ENCODE peak calls at places on chromosomes 6 and 20, in five cellular contexts. One of them, this sample, is unnamed. For H3K4me1, the result is how much of the 10 kb centered on the place peaks cover.

GRCh38 chr20:36128463-36129176 is 25.9 kb upstream of the EPB41L1 start:
- DNase-seq in CD8-positive, alpha-beta T cell: no peak
- DNase-seq in HepG2: no peak
- DNase-seq in neuronal stem cell: no peak
- DNase-seq in tibial artery: no peak
- DNase-seq in this sample: no peak

GRCh38 chr6:71544028-71544427 is 255.4 kb downstream of the OGFRL1 start:
- DNase-seq in tibial artery: no peak
- DNase-seq in neuronal stem cell: no peak
- DNase-seq in HepG2: no peak
- DNase-seq in CD8-positive, alpha-beta T cell: no peak
- DNase-seq in this sample: no peak

GRCh38 chr6:42618686-42619085 is 54.9 kb downstream of the UBR2 start:
- DNase-seq in HepG2: no peak
- DNase-seq in tibial artery: no peak
- DNase-seq in neuronal stem cell: no peak
- DNase-seq in CD8-positive, alpha-beta T cell: no peak
- DNase-seq in this sample: no peak

GRCh38 chr20:46240881-46241280 is 67.4 kb downstream of the CDH22 start:
- DNase-seq in neuronal stem cell: no peak
- DNase-seq in CD8-positive, alpha-beta T cell: no peak
- DNase-seq in HepG2: no peak
- DNase-seq in tibial artery: no peak
- DNase-seq in this sample: no peak

GRCh38 chr20:56859751-56860366 is 230.8 kb downstream of the TFAP2C start:
- DNase-seq in neuronal stem cell: no peak
- DNase-seq in tibial artery: no peak
- DNase-seq in CD8-positive, alpha-beta T cell: no peak
- DNase-seq in HepG2: no peak
- DNase-seq in this sample: no peak

GRCh38 chr20:35146299-35146921 is 726 bp downstream of the EDEM2 start:
- DNase-seq in neuronal stem cell: no peak
- DNase-seq in CD8-positive, alpha-beta T cell: no peak
- DNase-seq in tibial artery: no peak
- DNase-seq in HepG2: peak
- DNase-seq in this sample: no peak

GRCh38 chr20:48215536-48215935 is 430.3 kb upstream of the SULF2 start:
- DNase-seq in HepG2: no peak
- DNase-seq in CD8-positive, alpha-beta T cell: no peak
- DNase-seq in tibial artery: no peak
- DNase-seq in neuronal stem cell: no peak
- DNase-seq in this sample: no peak

GRCh38 chr6:83193747-83194582 is 808 bp downstream of the RWDD2A start:
- DNase-seq in tibial artery: peak
- DNase-seq in CD8-positive, alpha-beta T cell: peak
- DNase-seq in neuronal stem cell: peak
- DNase-seq in HepG2: peak
- DNase-seq in this sample: peak

GRCh38 chr6:4069199-4069598 is 9.7 kb downstream of the FAM217A start:
- DNase-seq in CD8-positive, alpha-beta T cell: no peak
- DNase-seq in HepG2: no peak
- DNase-seq in tibial artery: no peak
- DNase-seq in neuronal stem cell: no peak
- DNase-seq in this sample: no peak

GRCh38 chr6:35554811-35555210 is 42.1 kb upstream of the TULP1 start:
- DNase-seq in tibial artery: no peak
- DNase-seq in CD8-positive, alpha-beta T cell: no peak
- DNase-seq in neuronal stem cell: no peak
- DNase-seq in HepG2: no peak
- DNase-seq in this sample: no peak

GRCh38 chr6:83199173-83199864 is 6.2 kb downstream of the RWDD2A start:
- DNase-seq in HepG2: no peak
- DNase-seq in CD8-positive, alpha-beta T cell: no peak
- DNase-seq in neuronal stem cell: no peak
- DNase-seq in tibial artery: no peak
- DNase-seq in this sample: no peak

GRCh38 chr20:52747736-52748135 is 224.4 kb upstream of the TSHZ2 start:
- DNase-seq in neuronal stem cell: peak
- DNase-seq in tibial artery: no peak
- DNase-seq in HepG2: peak
- DNase-seq in CD8-positive, alpha-beta T cell: no peak
- DNase-seq in this sample: no peak

GRCh38 chr6:129523814-129524213 is 186.2 kb downstream of the ARHGAP18 start:
- DNase-seq in HepG2: no peak
- DNase-seq in CD8-positive, alpha-beta T cell: no peak
- DNase-seq in tibial artery: no peak
- DNase-seq in neuronal stem cell: no peak
- DNase-seq in this sample: no peak

GRCh38 chr6:160427312-160428068 is 79.3 kb downstream of the SLC22A3 start:
- DNase-seq in HepG2: no peak
- DNase-seq in tibial artery: no peak
- DNase-seq in CD8-positive, alpha-beta T cell: no peak
- DNase-seq in neuronal stem cell: no peak
- DNase-seq in this sample: no peak

GRCh38 chr6:155253337-155253736 is 10.5 kb upstream of the CLDN20 start:
- DNase-seq in tibial artery: no peak
- DNase-seq in CD8-positive, alpha-beta T cell: no peak
- DNase-seq in HepG2: peak
- DNase-seq in neuronal stem cell: no peak
- DNase-seq in this sample: no peak

GRCh38 chr6:134774244-134774643 is 175.7 kb downstream of the ALDH8A1 start:
- DNase-seq in HepG2: no peak
- DNase-seq in tibial artery: no peak
- DNase-seq in CD8-positive, alpha-beta T cell: no peak
- DNase-seq in neuronal stem cell: no peak
- DNase-seq in this sample: no peak

GRCh38 chr6:163717106-163717764 is 302.7 kb downstream of the QKI start:
- DNase-seq in HepG2: no peak
- DNase-seq in neuronal stem cell: no peak
- DNase-seq in CD8-positive, alpha-beta T cell: no peak
- DNase-seq in tibial artery: no peak
- DNase-seq in this sample: no peak

GRCh38 chr6:110341671-110342304 is 16.4 kb downstream of the METTL24 start:
- DNase-seq in tibial artery: no peak
- DNase-seq in HepG2: peak
- DNase-seq in neuronal stem cell: no peak
- DNase-seq in CD8-positive, alpha-beta T cell: no peak
- DNase-seq in this sample: no peak

GRCh38 chr6:27139753-27140522 is 107.6 kb upstream of the PRSS16 start:
- DNase-seq in tibial artery: no peak
- DNase-seq in HepG2: no peak
- DNase-seq in neuronal stem cell: no peak
- DNase-seq in CD8-positive, alpha-beta T cell: no peak
- DNase-seq in this sample: no peak

GRCh38 chr6:13400772-13401171 is 72.4 kb upstream of the TBC1D7 start:
- DNase-seq in HepG2: no peak
- DNase-seq in neuronal stem cell: no peak
- DNase-seq in CD8-positive, alpha-beta T cell: no peak
- DNase-seq in tibial artery: no peak
- DNase-seq in this sample: peak

GRCh38 chr6:152651986-152652385 is 14.8 kb upstream of the SYNE1 start:
- DNase-seq in CD8-positive, alpha-beta T cell: no peak
- DNase-seq in tibial artery: no peak
- DNase-seq in HepG2: no peak
- DNase-seq in neuronal stem cell: no peak
- DNase-seq in this sample: no peak

GRCh38 chr6:137573739-137574138 is 79.5 kb upstream of the OLIG3 start:
- DNase-seq in CD8-positive, alpha-beta T cell: no peak
- DNase-seq in neuronal stem cell: no peak
- DNase-seq in HepG2: no peak
- DNase-seq in tibial artery: no peak
- DNase-seq in this sample: no peak

GRCh38 chr20:22374678-22375590 is 209.4 kb downstream of the FOXA2 start:
- DNase-seq in tibial artery: no peak
- DNase-seq in CD8-positive, alpha-beta T cell: no peak
- DNase-seq in HepG2: no peak
- DNase-seq in neuronal stem cell: no peak
- DNase-seq in this sample: no peak

GRCh38 chr6:157823523-157824370 is 701 bp downstream of the SNX9 start:
- DNase-seq in tibial artery: peak
- DNase-seq in HepG2: peak
- DNase-seq in CD8-positive, alpha-beta T cell: peak
- DNase-seq in neuronal stem cell: no peak
- DNase-seq in this sample: peak

GRCh38 chr6:41132254-41132653 is 21.9 kb downstream of the TREML1 start:
- DNase-seq in neuronal stem cell: no peak
- DNase-seq in tibial artery: no peak
- DNase-seq in CD8-positive, alpha-beta T cell: no peak
- DNase-seq in HepG2: no peak
- DNase-seq in this sample: no peak

GRCh38 chr20:19566226-19566960 is 191.7 kb upstream of the RIN2 start:
- DNase-seq in HepG2: no peak
- DNase-seq in CD8-positive, alpha-beta T cell: no peak
- DNase-seq in neuronal stem cell: no peak
- DNase-seq in tibial artery: no peak
- DNase-seq in this sample: no peak

GRCh38 chr20:15902493-15902892 is 670.8 kb downstream of the KIF16B start:
- DNase-seq in neuronal stem cell: no peak
- DNase-seq in tibial artery: no peak
- DNase-seq in HepG2: no peak
- DNase-seq in CD8-positive, alpha-beta T cell: no peak
- DNase-seq in this sample: no peak

GRCh38 chr6:156899071-156899470 is 121.9 kb downstream of the ARID1B start:
- DNase-seq in neuronal stem cell: no peak
- DNase-seq in HepG2: peak
- DNase-seq in CD8-positive, alpha-beta T cell: no peak
- DNase-seq in tibial artery: no peak
- DNase-seq in this sample: no peak

GRCh38 chr6:89818977-89819335 is 638 bp downstream of the MDN1 start:
- DNase-seq in neuronal stem cell: peak
- DNase-seq in tibial artery: no peak
- DNase-seq in CD8-positive, alpha-beta T cell: peak
- DNase-seq in HepG2: peak
- DNase-seq in this sample: no peak
- H3K4me1 ChIP-seq in neuronal stem cell: under half
- H3K4me1 ChIP-seq in tibial artery: under half
- H3K4me1 ChIP-seq in CD8-positive, alpha-beta T cell: under half
- H3K4me1 ChIP-seq in HepG2: under half
- H3K4me1 ChIP-seq in this sample: under half

GRCh38 chr6:128518531-128519131 is 1.8 kb downstream of the PTPRK start:
- DNase-seq in HepG2: no peak
- DNase-seq in tibial artery: no peak
- DNase-seq in CD8-positive, alpha-beta T cell: no peak
- DNase-seq in neuronal stem cell: no peak
- DNase-seq in this sample: peak
- H3K4me3 ChIP-seq in HepG2: peak
- H3K4me3 ChIP-seq in tibial artery: peak
- H3K4me3 ChIP-seq in CD8-positive, alpha-beta T cell: peak
- H3K4me3 ChIP-seq in neuronal stem cell: peak
- H3K4me3 ChIP-seq in this sample: no peak

DNA sequence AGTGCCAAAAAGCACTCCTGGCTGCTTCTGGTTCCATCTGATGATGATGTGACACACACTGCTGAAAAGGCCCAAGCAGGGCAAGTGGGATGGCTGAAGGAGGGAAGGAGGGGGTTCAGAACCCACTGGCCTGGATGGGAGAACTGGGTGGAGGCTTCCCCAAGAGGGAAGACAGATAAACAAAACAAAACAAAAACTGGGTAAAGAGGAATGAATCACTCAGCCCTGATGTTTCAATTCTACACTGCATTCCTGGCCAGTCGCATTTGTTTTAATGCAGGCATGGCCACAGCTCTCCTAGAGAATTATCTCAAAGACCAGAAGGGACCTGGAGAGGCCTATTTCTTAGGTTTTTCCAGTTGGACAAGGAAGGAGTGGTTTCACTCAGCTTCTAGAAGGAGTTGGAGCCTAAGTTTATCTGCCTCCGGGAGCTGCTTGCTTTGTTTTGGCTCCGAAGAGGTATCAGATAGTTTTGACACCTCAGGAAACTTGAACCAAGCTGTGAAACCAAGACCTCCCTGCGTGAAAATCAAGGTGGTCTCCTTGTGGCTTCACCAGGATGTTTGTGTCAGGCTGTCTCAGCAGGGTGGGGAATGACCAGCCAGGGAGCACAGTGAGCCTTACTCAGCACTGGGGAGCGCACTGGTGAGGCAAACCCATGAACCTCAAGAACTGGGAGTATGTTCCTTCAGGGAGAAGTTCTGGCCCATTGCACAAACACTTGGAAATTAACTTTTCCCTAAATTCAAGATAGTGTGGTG is 16.1 kb downstream of the TTPAL start:
- DNase-seq in CD8-positive, alpha-beta T cell: no peak
- DNase-seq in neuronal stem cell: no peak
- DNase-seq in tibial artery: peak
- DNase-seq in HepG2: no peak
- DNase-seq in this sample: no peak
- H3K4me1 ChIP-seq in CD8-positive, alpha-beta T cell: under half
- H3K4me1 ChIP-seq in neuronal stem cell: under half
- H3K4me1 ChIP-seq in tibial artery: under half
- H3K4me1 ChIP-seq in HepG2: under half
- H3K4me1 ChIP-seq in this sample: under half

GRCh38 chr6:15409301-15410125 is 163.6 kb downstream of the JARID2 start:
- DNase-seq in tibial artery: no peak
- DNase-seq in HepG2: no peak
- DNase-seq in CD8-positive, alpha-beta T cell: no peak
- DNase-seq in neuronal stem cell: no peak
- DNase-seq in this sample: no peak
- H3K4me3 ChIP-seq in tibial artery: no peak
- H3K4me3 ChIP-seq in HepG2: no peak
- H3K4me3 ChIP-seq in CD8-positive, alpha-beta T cell: no peak
- H3K4me3 ChIP-seq in neuronal stem cell: no peak
- H3K4me3 ChIP-seq in this sample: no peak

DNA sequence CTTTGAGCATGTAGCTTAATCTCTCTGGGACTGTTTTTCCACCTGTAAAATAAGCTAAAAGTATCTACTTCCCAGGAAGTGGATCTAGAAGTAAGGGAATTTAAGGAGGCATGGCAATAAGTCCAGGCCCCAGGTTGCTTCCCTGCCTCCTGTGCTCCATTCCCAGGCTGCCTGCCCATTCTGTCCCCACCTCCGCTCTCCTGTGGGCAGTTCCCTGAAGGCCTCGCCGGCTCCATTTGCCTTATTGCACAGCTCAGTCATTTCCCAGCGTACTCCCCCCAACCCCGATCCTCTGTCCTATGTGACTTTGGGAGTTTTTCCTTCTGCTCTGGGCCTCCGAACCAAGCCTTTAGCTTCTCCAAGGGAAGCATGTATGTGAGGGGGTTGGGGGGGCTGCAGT is 4.6 kb downstream of the SLC29A1 start:
- DNase-seq in neuronal stem cell: no peak
- DNase-seq in tibial artery: no peak
- DNase-seq in CD8-positive, alpha-beta T cell: no peak
- DNase-seq in HepG2: no peak
- DNase-seq in this sample: no peak
- H3K4me1 ChIP-seq in neuronal stem cell: under half
- H3K4me1 ChIP-seq in tibial artery: under half
- H3K4me1 ChIP-seq in CD8-positive, alpha-beta T cell: under half
- H3K4me1 ChIP-seq in HepG2: half or more
- H3K4me1 ChIP-seq in this sample: under half

GRCh38 chr20:61450549-61450948 is 198.5 kb downstream of the CDH4 start:
- DNase-seq in HepG2: no peak
- DNase-seq in neuronal stem cell: no peak
- DNase-seq in CD8-positive, alpha-beta T cell: no peak
- DNase-seq in tibial artery: no peak
- DNase-seq in this sample: no peak
- H3K4me3 ChIP-seq in HepG2: no peak
- H3K4me3 ChIP-seq in neuronal stem cell: no peak
- H3K4me3 ChIP-seq in CD8-positive, alpha-beta T cell: no peak
- H3K4me3 ChIP-seq in tibial artery: no peak
- H3K4me3 ChIP-seq in this sample: no peak

GRCh38 chr6:105786449-105786848 is 299.7 kb upstream of the PRDM1 start:
- DNase-seq in tibial artery: no peak
- DNase-seq in HepG2: no peak
- DNase-seq in CD8-positive, alpha-beta T cell: no peak
- DNase-seq in neuronal stem cell: no peak
- DNase-seq in this sample: no peak
- H3K4me1 ChIP-seq in tibial artery: under half
- H3K4me1 ChIP-seq in HepG2: under half
- H3K4me1 ChIP-seq in CD8-positive, alpha-beta T cell: under half
- H3K4me1 ChIP-seq in neuronal stem cell: under half
- H3K4me1 ChIP-seq in this sample: under half

GRCh38 chr6:52518279-52518944 is 58.4 kb downstream of the TRAM2 start:
- DNase-seq in HepG2: no peak
- DNase-seq in tibial artery: no peak
- DNase-seq in neuronal stem cell: no peak
- DNase-seq in CD8-positive, alpha-beta T cell: no peak
- DNase-seq in this sample: no peak
- H3K4me3 ChIP-seq in HepG2: peak
- H3K4me3 ChIP-seq in tibial artery: no peak
- H3K4me3 ChIP-seq in neuronal stem cell: no peak
- H3K4me3 ChIP-seq in CD8-positive, alpha-beta T cell: no peak
- H3K4me3 ChIP-seq in this sample: no peak